ENCODE peak calls at places on chromosomes 11 and 22, in seven cellular contexts. One of them, this sample, is unnamed.

GRCh38 chr11:121214861-121215260 is 77.7 kb upstream of the SC5D start:
- DNase-seq in sigmoid colon: no peak
- DNase-seq in suprapubic skin: no peak
- DNase-seq in upper lobe of right lung: no peak
- DNase-seq in A673: no peak
- DNase-seq in Peyer's patch: no peak
- DNase-seq in heart right ventricle: no peak
- DNase-seq in this sample: no peak

GRCh38 chr11:32411937-32412615 is 23.3 kb downstream of the WT1 start:
- DNase-seq in sigmoid colon: no peak
- DNase-seq in suprapubic skin: no peak
- DNase-seq in upper lobe of right lung: no peak
- DNase-seq in A673: no peak
- DNase-seq in Peyer's patch: no peak
- DNase-seq in heart right ventricle: no peak
- DNase-seq in this sample: no peak

GRCh38 chr11:96263361-96263763 is 79.6 kb downstream of the MAML2 start:
- DNase-seq in sigmoid colon: no peak
- DNase-seq in suprapubic skin: no peak
- DNase-seq in upper lobe of right lung: no peak
- DNase-seq in A673: no peak
- DNase-seq in Peyer's patch: no peak
- DNase-seq in heart right ventricle: no peak
- DNase-seq in this sample: no peak

GRCh38 chr11:78289547-78290292 is 101.0 kb downstream of the USP35 start:
- DNase-seq in sigmoid colon: no peak
- DNase-seq in suprapubic skin: no peak
- DNase-seq in upper lobe of right lung: no peak
- DNase-seq in A673: no peak
- DNase-seq in Peyer's patch: no peak
- DNase-seq in heart right ventricle: no peak
- DNase-seq in this sample: no peak

GRCh38 chr22:20420157-20420842 is 17.3 kb downstream of the SCARF2 start:
- DNase-seq in sigmoid colon: peak
- DNase-seq in suprapubic skin: peak
- DNase-seq in upper lobe of right lung: peak
- DNase-seq in A673: no peak
- DNase-seq in Peyer's patch: no peak
- DNase-seq in heart right ventricle: no peak
- DNase-seq in this sample: no peak

GRCh38 chr11:118645066-118645715 is 34.3 kb downstream of the TREH start:
- DNase-seq in sigmoid colon: no peak
- DNase-seq in suprapubic skin: no peak
- DNase-seq in upper lobe of right lung: no peak
- DNase-seq in A673: no peak
- DNase-seq in Peyer's patch: no peak
- DNase-seq in heart right ventricle: no peak
- DNase-seq in this sample: no peak

GRCh38 chr11:92594251-92594650 is 369.6 kb downstream of the FAT3 start:
- DNase-seq in sigmoid colon: no peak
- DNase-seq in suprapubic skin: no peak
- DNase-seq in upper lobe of right lung: no peak
- DNase-seq in A673: no peak
- DNase-seq in Peyer's patch: no peak
- DNase-seq in heart right ventricle: no peak
- DNase-seq in this sample: no peak

GRCh38 chr11:48141475-48142100 is 75.0 kb upstream of the OR4B1 start:
- DNase-seq in sigmoid colon: no peak
- DNase-seq in suprapubic skin: no peak
- DNase-seq in upper lobe of right lung: no peak
- DNase-seq in A673: no peak
- DNase-seq in Peyer's patch: no peak
- DNase-seq in heart right ventricle: no peak
- DNase-seq in this sample: no peak

GRCh38 chr11:5151713-5152153 is 2.8 kb downstream of the OR52A1 start:
- DNase-seq in sigmoid colon: no peak
- DNase-seq in suprapubic skin: no peak
- DNase-seq in upper lobe of right lung: no peak
- DNase-seq in A673: no peak
- DNase-seq in Peyer's patch: no peak
- DNase-seq in heart right ventricle: no peak
- DNase-seq in this sample: no peak

DNA sequence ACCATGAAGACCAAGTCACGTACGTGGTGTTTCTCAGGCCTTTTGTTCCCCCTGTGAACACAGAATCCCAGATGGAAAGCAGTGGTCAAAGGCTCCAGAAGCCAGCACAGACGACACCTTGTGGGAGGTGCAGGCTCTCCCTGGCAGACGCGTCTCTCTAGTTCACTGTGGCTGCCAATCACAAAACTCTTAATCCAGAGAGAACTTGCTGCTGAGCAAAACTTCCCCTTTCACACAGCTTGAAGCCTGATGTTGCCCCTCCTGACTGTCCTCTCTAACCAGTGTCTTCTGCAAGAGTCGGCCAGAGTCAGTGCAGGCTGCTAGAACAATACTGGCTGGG is 67.1 kb downstream of the PIWIL3 start:
- DNase-seq in sigmoid colon: no peak
- DNase-seq in suprapubic skin: no peak
- DNase-seq in upper lobe of right lung: no peak
- DNase-seq in A673: no peak
- DNase-seq in Peyer's patch: no peak
- DNase-seq in heart right ventricle: no peak
- DNase-seq in this sample: no peak
- TF ChIP-seq CTCF in sigmoid colon: no peak
- TF ChIP-seq CTCF in suprapubic skin: no peak
- TF ChIP-seq CTCF in upper lobe of right lung: no peak
- TF ChIP-seq CTCF in A673: no peak
- TF ChIP-seq CTCF in Peyer's patch: peak
- TF ChIP-seq CTCF in heart right ventricle: no peak
- TF ChIP-seq CTCF in this sample: no peak

GRCh38 chr22:23751441-23751996 is 607 bp upstream of the ZNF70 start:
- DNase-seq in sigmoid colon: peak
- DNase-seq in suprapubic skin: no peak
- DNase-seq in upper lobe of right lung: no peak
- DNase-seq in A673: peak
- DNase-seq in Peyer's patch: peak
- DNase-seq in heart right ventricle: no peak
- DNase-seq in this sample: peak
- H3K27ac ChIP-seq in sigmoid colon: peak
- H3K27ac ChIP-seq in suprapubic skin: peak
- H3K27ac ChIP-seq in upper lobe of right lung: peak
- H3K27ac ChIP-seq in A673: peak
- H3K27ac ChIP-seq in Peyer's patch: peak
- H3K27ac ChIP-seq in heart right ventricle: peak
- H3K27ac ChIP-seq in this sample: peak

GRCh38 chr11:8056810-8057463 is 24.1 kb upstream of the TUB start:
- DNase-seq in sigmoid colon: peak
- DNase-seq in suprapubic skin: peak
- DNase-seq in upper lobe of right lung: no peak
- DNase-seq in A673: no peak
- DNase-seq in Peyer's patch: no peak
- DNase-seq in heart right ventricle: no peak
- DNase-seq in this sample: no peak

GRCh38 chr11:8058216-8058615 is 22.8 kb upstream of the TUB start:
- DNase-seq in sigmoid colon: no peak
- DNase-seq in suprapubic skin: peak
- DNase-seq in upper lobe of right lung: no peak
- DNase-seq in A673: no peak
- DNase-seq in Peyer's patch: no peak
- DNase-seq in heart right ventricle: no peak
- DNase-seq in this sample: no peak

GRCh38 chr11:8059030-8059429 is 22.0 kb upstream of the TUB start:
- DNase-seq in sigmoid colon: peak
- DNase-seq in suprapubic skin: peak
- DNase-seq in upper lobe of right lung: no peak
- DNase-seq in A673: no peak
- DNase-seq in Peyer's patch: no peak
- DNase-seq in heart right ventricle: no peak
- DNase-seq in this sample: no peak

GRCh38 chr11:8055836-8056526 is 25.0 kb upstream of the TUB start:
- DNase-seq in sigmoid colon: peak
- DNase-seq in suprapubic skin: peak
- DNase-seq in upper lobe of right lung: no peak
- DNase-seq in A673: no peak
- DNase-seq in Peyer's patch: no peak
- DNase-seq in heart right ventricle: no peak
- DNase-seq in this sample: peak

DNA sequence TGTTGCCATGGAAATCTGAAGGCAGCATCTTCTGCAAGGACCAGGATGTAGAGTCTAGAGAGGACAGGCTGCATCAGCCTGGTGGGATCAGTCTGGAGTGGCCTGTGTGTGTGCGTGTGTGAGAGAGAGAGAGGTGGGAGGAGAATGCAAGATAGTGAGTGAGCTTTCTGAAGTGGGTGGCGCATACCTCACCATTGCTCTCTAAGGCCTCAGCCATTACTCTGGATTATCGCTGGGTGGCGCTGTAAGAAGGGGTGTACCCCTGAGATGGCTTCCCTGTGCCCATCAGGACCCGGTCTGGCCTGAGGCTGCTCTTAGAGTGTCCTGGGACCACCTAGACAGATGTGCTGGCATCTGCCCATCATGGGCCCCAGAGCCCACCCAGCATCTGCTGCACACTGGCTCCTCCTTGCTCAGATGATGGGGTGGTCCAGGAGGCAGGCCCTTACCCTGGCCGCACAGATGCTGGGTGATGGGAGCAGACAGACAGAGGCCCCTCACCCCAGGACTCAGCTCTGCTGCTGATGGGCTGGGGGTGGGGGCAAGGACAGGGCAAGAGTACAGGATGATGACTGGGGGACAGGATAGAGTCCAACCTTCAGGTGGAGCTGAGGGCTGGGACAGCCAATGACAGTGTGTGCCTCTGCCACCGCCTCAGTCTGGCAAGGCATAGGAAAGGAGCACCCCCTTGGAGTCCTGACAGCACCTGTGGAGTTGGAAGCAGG is 25.7 kb upstream of the TUB start:
- DNase-seq in sigmoid colon: peak
- DNase-seq in suprapubic skin: peak
- DNase-seq in upper lobe of right lung: no peak
- DNase-seq in A673: no peak
- DNase-seq in Peyer's patch: no peak
- DNase-seq in heart right ventricle: no peak
- DNase-seq in this sample: no peak
- TF ChIP-seq CTCF in sigmoid colon: no peak
- TF ChIP-seq CTCF in suprapubic skin: no peak
- TF ChIP-seq CTCF in upper lobe of right lung: no peak
- TF ChIP-seq CTCF in A673: no peak
- TF ChIP-seq CTCF in Peyer's patch: no peak
- TF ChIP-seq CTCF in heart right ventricle: no peak
- TF ChIP-seq CTCF in this sample: no peak

GRCh38 chr11:67649634-67650540 is 643 bp downstream of the ACY3 start:
- DNase-seq in sigmoid colon: peak
- DNase-seq in suprapubic skin: peak
- DNase-seq in upper lobe of right lung: no peak
- DNase-seq in A673: no peak
- DNase-seq in Peyer's patch: no peak
- DNase-seq in heart right ventricle: no peak
- DNase-seq in this sample: no peak
- H3K27ac ChIP-seq in sigmoid colon: no peak
- H3K27ac ChIP-seq in suprapubic skin: no peak
- H3K27ac ChIP-seq in upper lobe of right lung: peak
- H3K27ac ChIP-seq in A673: no peak
- H3K27ac ChIP-seq in Peyer's patch: peak
- H3K27ac ChIP-seq in heart right ventricle: no peak
- H3K27ac ChIP-seq in this sample: peak

DNA sequence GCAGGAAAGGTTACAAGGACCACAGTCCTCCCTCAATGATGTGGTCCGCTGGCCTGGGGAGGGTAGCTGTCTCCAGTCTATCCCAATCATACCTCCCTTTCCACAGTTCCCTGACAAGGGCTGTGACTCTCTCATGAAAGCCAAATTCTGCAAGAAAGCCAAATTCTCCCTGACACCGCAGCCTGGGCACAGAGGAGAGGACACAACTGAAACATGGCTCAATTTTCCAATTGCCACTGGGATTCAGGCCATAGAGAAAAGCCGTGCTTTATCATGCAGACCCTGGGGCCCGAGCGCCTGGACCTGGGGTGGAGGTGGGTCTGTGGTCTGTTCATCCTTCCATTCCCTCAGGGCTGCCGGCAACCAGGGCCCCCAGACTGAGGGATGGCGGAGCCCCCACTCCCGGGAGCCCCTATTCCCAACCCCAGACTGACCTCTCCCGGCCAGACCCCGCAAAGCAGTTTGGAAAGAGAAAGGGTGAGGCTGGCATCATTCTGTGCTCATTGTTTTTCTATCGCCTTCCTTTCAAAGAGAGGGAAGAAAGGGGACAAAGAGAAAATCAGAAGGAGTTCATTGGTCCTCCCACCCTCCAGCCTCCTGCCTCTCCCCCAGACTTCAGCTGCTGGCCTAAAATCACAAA is 239.5 kb downstream of the BUD13 start:
- DNase-seq in sigmoid colon: peak
- DNase-seq in suprapubic skin: no peak
- DNase-seq in upper lobe of right lung: peak
- DNase-seq in A673: no peak
- DNase-seq in Peyer's patch: no peak
- DNase-seq in heart right ventricle: no peak
- DNase-seq in this sample: no peak
- TF ChIP-seq CTCF in sigmoid colon: no peak
- TF ChIP-seq CTCF in suprapubic skin: no peak
- TF ChIP-seq CTCF in upper lobe of right lung: no peak
- TF ChIP-seq CTCF in A673: peak
- TF ChIP-seq CTCF in Peyer's patch: no peak
- TF ChIP-seq CTCF in heart right ventricle: no peak
- TF ChIP-seq CTCF in this sample: no peak

GRCh38 chr22:23249506-23250423 is 69.5 kb downstream of the BCR start:
- DNase-seq in sigmoid colon: no peak
- DNase-seq in suprapubic skin: no peak
- DNase-seq in upper lobe of right lung: no peak
- DNase-seq in A673: no peak
- DNase-seq in Peyer's patch: no peak
- DNase-seq in heart right ventricle: no peak
- DNase-seq in this sample: no peak
- H3K27ac ChIP-seq in sigmoid colon: no peak
- H3K27ac ChIP-seq in suprapubic skin: no peak
- H3K27ac ChIP-seq in upper lobe of right lung: no peak
- H3K27ac ChIP-seq in A673: no peak
- H3K27ac ChIP-seq in Peyer's patch: no peak
- H3K27ac ChIP-seq in heart right ventricle: no peak
- H3K27ac ChIP-seq in this sample: no peak